ENCODE peak calls at places on chromosomes 11 and 22, in four cellular contexts. X, L, P and E are unnamed samples.

GRCh38 chr11:17684550-17684949 is 34.8 kb upstream of the MYOD1 start:
- DNase-seq in L (no peak), P (no peak), X (no peak), E (no peak)

GRCh38 chr22:46297151-46297819 is 615 bp downstream of the GTSE1 start:
- DNase-seq in L (no peak), P (peak), X (peak), E (no peak)

GRCh38 chr11:18309691-18310090 is 12.2 kb downstream of the HPS5 start:
- DNase-seq in X (no peak), L (no peak), P (no peak), E (no peak)

GRCh38 chr11:34354782-34355181 is 3.0 kb downstream of the ABTB2 start:
- DNase-seq in X (no peak), P (no peak), L (no peak), E (no peak)

GRCh38 chr11:86592659-86593451 is 79.6 kb downstream of the ME3 start:
- DNase-seq in P (peak), L (peak), X (peak), E (no peak)

GRCh38 chr11:104148074-104148473 is 15.9 kb downstream of the PDGFD start:
- DNase-seq in L (no peak), P (no peak), X (no peak), E (no peak)

GRCh38 chr11:67352546-67353316 is 615 bp downstream of the POLD4 start:
- DNase-seq in P (peak), L (peak), X (peak), E (peak)

GRCh38 chr11:66429983-66430602 is 8.6 kb downstream of the MRPL11 start:
- DNase-seq in L (peak), X (peak), P (peak), E (no peak)

GRCh38 chr22:27107824-27108223 is 450.4 kb downstream of the MIAT start:
- DNase-seq in L (no peak), P (peak), X (peak), E (no peak)

GRCh38 chr11:132777067-132777975 is 755.0 kb downstream of the OPCML start:
- DNase-seq in L (no peak), P (no peak), X (no peak), E (no peak)

GRCh38 chr11:132770802-132771545 is 761.3 kb downstream of the OPCML start:
- DNase-seq in P (no peak), L (no peak), X (no peak), E (no peak)

GRCh38 chr11:132771746-132772145 is 760.6 kb downstream of the OPCML start:
- DNase-seq in P (no peak), L (no peak), X (no peak), E (no peak)

GRCh38 chr11:132772712-132773545 is 759.4 kb downstream of the OPCML start:
- DNase-seq in P (no peak), X (no peak), L (no peak), E (no peak)
- TF ChIP-seq CTCF in P (no peak), X (no peak), L (no peak), E (no peak)

GRCh38 chr22:45010532-45010900 is 711 bp upstream of the PHF21B start:
- DNase-seq in L (no peak), P (peak), X (no peak), E (no peak)
- H3K4me3 ChIP-seq in L (no peak), P (peak), X (no peak), E (peak)

GRCh38 chr11:12099132-12099873 is 11.1 kb upstream of the MICAL2 start:
- DNase-seq in X (no peak), P (no peak), L (no peak), E (no peak)
- TF ChIP-seq CTCF in X (no peak), P (peak), L (no peak), E (no peak)

GRCh38 chr11:119266063-119266462 is 50.9 kb downstream of the MCAM start:
- DNase-seq in P (no peak), L (no peak), X (no peak), E (no peak)
- H3K4me3 ChIP-seq in P (no peak), L (no peak), X (no peak), E (no peak)

GRCh38 chr11:63901660-63902059 is 15.3 kb downstream of the RCOR2 start:
- DNase-seq in X (no peak), P (no peak), L (no peak), E (no peak)
- TF ChIP-seq CTCF in X (peak), P (peak), L (no peak), E (peak)

GRCh38 chr22:29842172-29842571 is 4.1 kb upstream of the ASCC2 start:
- DNase-seq in X (no peak), L (no peak), P (no peak), E (no peak)
- H3K4me3 ChIP-seq in X (no peak), L (no peak), P (no peak), E (no peak)

DNA sequence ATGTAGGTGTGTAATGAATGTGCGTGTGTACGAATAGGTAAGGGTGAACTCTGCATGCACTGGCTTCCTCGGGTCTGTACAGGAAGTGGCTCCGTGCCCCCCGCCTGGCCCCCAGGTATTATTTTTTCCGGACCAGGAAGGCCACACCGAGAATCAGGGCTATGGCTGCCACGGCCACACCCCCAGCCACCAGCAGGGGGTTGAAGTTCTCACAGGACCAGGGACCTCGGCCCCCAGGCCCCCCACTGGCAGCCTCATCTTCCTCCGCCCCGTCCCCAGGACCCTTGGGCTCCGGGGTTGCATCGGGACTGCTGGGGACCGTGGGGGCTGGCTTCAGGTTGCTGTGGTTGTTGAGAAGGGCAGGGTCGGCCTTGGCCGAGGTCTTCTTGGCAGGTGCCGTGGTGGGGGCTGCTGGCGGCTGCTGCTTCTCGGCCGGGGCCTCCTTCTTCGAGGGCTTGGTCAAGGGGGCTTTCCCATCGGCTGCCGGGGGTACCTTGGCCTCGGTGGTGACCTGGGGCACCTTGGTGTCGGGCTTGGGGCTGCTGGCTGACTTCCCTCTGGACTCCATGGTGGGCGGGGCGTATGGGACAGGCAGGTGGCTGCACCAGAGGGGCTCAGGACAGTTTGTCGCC is 1.8 kb downstream of the CEND1 start:
- DNase-seq in L (no peak), X (no peak), P (no peak), E (no peak)
- TF ChIP-seq CTCF in L (no peak), X (peak), P (no peak), E (no peak)

DNA sequence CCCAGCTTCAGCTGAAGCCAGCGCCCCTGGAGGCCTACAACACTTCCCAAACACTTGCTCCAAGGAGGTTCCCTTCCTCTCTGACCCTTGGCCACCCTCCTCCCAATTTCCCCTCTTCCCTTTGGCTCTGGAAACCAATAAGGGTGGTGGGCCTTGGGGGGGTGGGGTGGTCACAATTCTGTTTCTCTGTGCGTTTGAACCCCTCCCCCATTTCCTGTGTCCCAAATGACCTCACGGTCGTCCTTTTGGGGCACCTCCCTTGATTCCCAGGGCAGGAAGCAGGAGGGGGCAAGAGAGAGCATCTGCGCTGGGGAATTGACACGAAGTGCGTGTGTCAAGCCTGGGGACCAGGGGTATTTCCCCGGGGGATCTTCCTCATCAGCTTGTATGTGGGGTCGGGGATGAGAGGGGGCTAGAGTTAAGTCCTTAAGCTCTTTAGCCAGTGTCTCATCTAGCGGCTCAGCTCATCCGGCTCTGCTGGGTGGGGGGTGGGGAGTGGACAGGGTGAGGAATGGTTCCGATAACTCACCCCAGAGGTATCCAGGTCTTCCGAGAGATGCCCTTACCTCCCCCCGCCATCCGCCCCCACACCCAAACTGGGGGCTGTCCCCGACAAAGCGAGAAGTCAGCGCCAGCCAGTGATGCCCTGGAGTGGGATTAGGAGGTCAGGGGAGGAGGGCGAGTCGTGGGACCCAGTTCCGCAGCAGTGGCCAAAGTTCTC is 629 bp downstream of the ESAM start:
- DNase-seq in X (no peak), L (no peak), P (no peak), E (no peak)
- H3K4me3 ChIP-seq in X (peak), L (no peak), P (peak), E (no peak)